ENCODE peak calls at places on chromosomes 4 and X, in seven cellular contexts. B is activated CD8-positive, alpha-beta T cell treated with anti-CD3 and anti-CD28 coated beads, Interleukin-2, amount 10 ng/mL, durations not matched to agents 7 days and 5 days; E is WTC11; H is stimulated activated naive CD8-positive, alpha-beta T cell treated with anti-CD3 and anti-CD28 coated beads, Interleukin-15, Interleukin-2, amounts not matched to agents 100 U/mL and 50 U/mL, for 24 hours; J is heart right ventricle; D is sciatic nerve; X is naive thymus-derived CD8-positive, alpha-beta T cell. T is an unnamed sample.
A peak's percentile ranks its signal among the peaks of the same experiment; 100 is the strongest.

GRCh38 chrX:40165206-40165605 is 67.4 kb upstream of the BCOR start:
- ATAC-seq in B (no peak), E (no peak), H (no peak), J (no peak), D (no peak), X (no peak), T (no peak)

GRCh38 chr4:78865451-78865850 is 73.8 kb downstream of the PAQR3 start:
- ATAC-seq in B (no peak), E (no peak), H (no peak), J (no peak), D (no peak), X (no peak), T (no peak)

GRCh38 chr4:2570551-2571222 is 34.2 kb downstream of the FAM193A start:
- ATAC-seq in B (peak; percentile 98), E (peak; percentile 67), H (peak; percentile 98), J (peak; percentile 88), D (peak; percentile 38), X (peak; percentile 100), T (peak; percentile 83)

GRCh38 chr4:6568689-6569332 is 6.2 kb upstream of the MAN2B2 start:
- ATAC-seq in B (no peak), E (no peak), H (no peak), J (no peak), D (no peak), X (no peak), T (no peak)

GRCh38 chr4:78779280-78779679 is 3.1 kb downstream of the BMP2K start:
- ATAC-seq in B (no peak), E (no peak), H (no peak), J (no peak), D (no peak), X (no peak), T (no peak)

GRCh38 chrX:12138366-12139313 is at the start of gene FRMPD4:
- ATAC-seq in B (no peak), E (peak; percentile 83), H (no peak), J (peak; percentile 35), D (no peak), X (no peak), T (no peak)

GRCh38 chr4:67288964-67289363 is 256.3 kb downstream of the CENPC start:
- ATAC-seq in B (no peak), E (peak; percentile 93), H (no peak), J (no peak), D (no peak), X (no peak), T (no peak)

GRCh38 chrX:72080150-72080549 is 51.6 kb downstream of the RTL5 start:
- ATAC-seq in B (no peak), E (no peak), H (no peak), J (peak; percentile 58), D (peak; percentile 45), X (no peak), T (no peak)

GRCh38 chr4:140834866-140835495 is 78.8 kb upstream of the TBC1D9 start:
- ATAC-seq in B (no peak), E (no peak), H (no peak), J (no peak), D (no peak), X (no peak), T (no peak)

GRCh38 chr4:14177987-14178386 is 550.5 kb upstream of the BOD1L1 start:
- ATAC-seq in B (peak; percentile 30), E (peak; percentile 26), H (peak; percentile 57), J (no peak), D (no peak), X (peak; percentile 35), T (peak; percentile 96)

GRCh38 chrX:150478496-150479492 is 89.6 kb upstream of the MTM1 start:
- ATAC-seq in B (peak; percentile 77), E (no peak), H (peak; percentile 65), J (no peak), D (no peak), X (no peak), T (peak; percentile 72)

GRCh38 chrX:71195959-71196727 is 26.9 kb upstream of the GJB1 start:
- ATAC-seq in B (peak; percentile 82), E (peak; percentile 93), H (peak; percentile 71), J (no peak), D (no peak), X (peak; percentile 78), T (peak; percentile 73)

GRCh38 chr4:11468901-11469300 is 40.2 kb upstream of the HS3ST1 start:
- ATAC-seq in B (no peak), E (peak; percentile 77), H (no peak), J (no peak), D (no peak), X (no peak), T (no peak)

GRCh38 chr4:147860960-147861359 is 129.1 kb downstream of the ARHGAP10 start:
- ATAC-seq in B (no peak), E (no peak), H (no peak), J (peak; percentile 53), D (peak; percentile 3), X (no peak), T (no peak)

GRCh38 chrX:104618106-104618895 is 52.3 kb downstream of the IL1RAPL2 start:
- ATAC-seq in B (no peak), E (no peak), H (no peak), J (no peak), D (no peak), X (no peak), T (no peak)

GRCh38 chrX:119529355-119530276 is 35.6 kb downstream of the STEEP1 start:
- ATAC-seq in B (no peak), E (no peak), H (no peak), J (no peak), D (no peak), X (no peak), T (peak; percentile 50)

GRCh38 chr4:40375090-40375489 is 40.0 kb downstream of the CHRNA9 start:
- ATAC-seq in B (no peak), E (no peak), H (no peak), J (no peak), D (no peak), X (no peak), T (no peak)

GRCh38 chr4:7392438-7393374 is 42.0 kb downstream of the PSAPL1 start:
- ATAC-seq in B (no peak), E (no peak), H (no peak), J (no peak), D (peak; percentile 77), X (no peak), T (no peak)

GRCh38 chr4:2860391-2861348 is 17.0 kb downstream of the ADD1 start:
- ATAC-seq in B (no peak), E (peak; percentile 42), H (no peak), J (peak; percentile 88), D (peak; percentile 31), X (no peak), T (no peak)

GRCh38 chrX:148309413-148309812 is 191.0 kb upstream of the AFF2 start:
- ATAC-seq in B (no peak), E (no peak), H (no peak), J (no peak), D (no peak), X (no peak), T (no peak)

GRCh38 chrX:48813605-48814004 is 11.7 kb downstream of the HDAC6 start:
- ATAC-seq in B (no peak), E (no peak), H (no peak), J (no peak), D (no peak), X (no peak), T (no peak)